ENCODE peak calls at places on chromosomes 5 and 9, in ten cellular contexts. B, R, P, W, U, Y, V, Q, D and M are unnamed samples.

GRCh38 chr5:152072076-152072475 is 147.4 kb upstream of the GLRA1 start:
- DNase-seq in U (no peak), B (no peak), R (peak; percentile 62), V (no peak), Y (no peak), W (no peak), P (no peak), D (no peak), Q (no peak), M (no peak)

GRCh38 chr5:83441752-83442151 is 29.8 kb upstream of the VCAN start:
- DNase-seq in W (no peak), R (no peak), Q (no peak), D (no peak), B (no peak), U (no peak), Y (no peak), V (no peak), P (no peak), M (no peak)

GRCh38 chr5:118968925-118969375 is 19.4 kb downstream of the DTWD2 start:
- DNase-seq in W (no peak), Q (no peak), B (no peak), R (no peak), U (no peak), V (no peak), D (no peak), P (no peak), Y (no peak), M (no peak)

GRCh38 chr5:150780180-150780692 is 1.7 kb downstream of the SMIM3 start:
- DNase-seq in D (no peak), Y (peak; percentile 84), R (no peak), W (no peak), Q (no peak), U (no peak), V (no peak), B (peak; percentile 43), P (peak; percentile 67), M (peak; percentile 70)

GRCh38 chr5:177507596-177508216 is 1.9 kb downstream of the DOK3 start:
- DNase-seq in B (no peak), V (no peak), Y (no peak), W (no peak), D (no peak), R (no peak), U (no peak), Q (no peak), P (no peak), M (no peak)

GRCh38 chr9:113580041-113580953 is 116.8 kb downstream of the RGS3 start:
- DNase-seq in U (peak; percentile 40), B (no peak), R (peak; percentile 88), V (peak; percentile 90), P (no peak), W (no peak), Y (peak; percentile 59), D (peak; percentile 22), Q (no peak), M (peak; percentile 61)

GRCh38 chr5:1799110-1799601 is 481 bp downstream of the MRPL36 start:
- DNase-seq in R (no peak), V (no peak), B (peak; percentile 36), P (no peak), U (no peak), D (peak; percentile 6), Y (peak; percentile 37), W (no peak), Q (no peak), M (peak; percentile 20)

GRCh38 chr5:124061663-124062062 is 549.7 kb downstream of the CSNK1G3 start:
- DNase-seq in Y (peak; percentile 24), B (peak; percentile 12), R (peak; percentile 96), W (no peak), U (no peak), Q (no peak), V (no peak), D (no peak), P (peak; percentile 83), M (peak; percentile 88)

GRCh38 chr5:143850050-143850713 is 38.2 kb downstream of the HMHB1 start:
- DNase-seq in Q (no peak), P (no peak), B (peak; percentile 38), U (no peak), V (no peak), W (no peak), R (no peak), D (no peak), Y (no peak), M (peak; percentile 13)

GRCh38 chr9:108113579-108113978 is 624.0 kb upstream of the KLF4 start:
- DNase-seq in U (no peak), B (no peak), D (no peak), P (no peak), W (no peak), Q (no peak), R (no peak), Y (no peak), V (no peak), M (no peak)

GRCh38 chr5:52878671-52879070 is 91.0 kb downstream of the ITGA1 start:
- DNase-seq in B (no peak), D (no peak), R (no peak), W (no peak), Q (no peak), U (no peak), P (no peak), V (no peak), Y (peak; percentile 53), M (no peak)

GRCh38 chr5:148910686-148911361 is 84.4 kb downstream of the ADRB2 start:
- DNase-seq in B (peak; percentile 18), P (peak; percentile 48), Q (no peak), V (peak; percentile 60), D (no peak), W (no peak), R (no peak), Y (peak; percentile 66), U (no peak), M (peak; percentile 59)

GRCh38 chr9:113590991-113591898 is 127.7 kb downstream of the RGS3 start:
- DNase-seq in V (peak; percentile 89), D (peak; percentile 27), W (no peak), Y (peak; percentile 84), U (peak; percentile 61), R (peak; percentile 38), B (peak; percentile 75), P (no peak), Q (no peak), M (peak; percentile 62)

GRCh38 chr5:59829389-59829788 is 64.1 kb downstream of the PDE4D start:
- DNase-seq in P (peak; percentile 56), R (no peak), V (peak; percentile 22), D (no peak), Y (peak; percentile 50), B (peak; percentile 58), W (no peak), Q (no peak), U (no peak), M (peak; percentile 82)

GRCh38 chr5:92911293-92911692 is 669.7 kb downstream of the NR2F1-AS1 start:
- DNase-seq in Q (no peak), R (no peak), W (no peak), B (no peak), U (no peak), V (no peak), P (no peak), D (no peak), Y (no peak), M (no peak)

GRCh38 chr5:72178910-72179815 is 71.9 kb downstream of the MAP1B start:
- DNase-seq in Q (peak; percentile 40), V (peak; percentile 68), Y (peak; percentile 95), P (peak; percentile 75), U (peak; percentile 25), W (no peak), R (no peak), D (no peak), B (peak; percentile 92), M (peak; percentile 87)

GRCh38 chr5:74870299-74871067 is 4.3 kb upstream of the FAM169A start:
- DNase-seq in Y (no peak), W (no peak), U (no peak), B (no peak), R (no peak), Q (no peak), D (no peak), V (no peak), P (no peak), M (no peak)

GRCh38 chr5:58459276-58459859 is 518 bp downstream of the PLK2 start:
- DNase-seq in U (peak; percentile 8), V (peak; percentile 57), Q (no peak), B (no peak), P (no peak), Y (peak; percentile 59), R (no peak), D (no peak), W (peak; percentile 11), M (peak; percentile 23)

GRCh38 chr9:125558453-125559084 is 148.4 kb downstream of the MAPKAP1 start:
- DNase-seq in Q (peak; percentile 46), Y (peak; percentile 88), W (no peak), B (peak; percentile 81), R (peak; percentile 60), U (peak; percentile 16), D (peak; percentile 38), V (no peak), P (no peak), M (peak; percentile 73)

GRCh38 chr9:12822111-12822510 is 47.3 kb downstream of the LURAP1L start:
- DNase-seq in W (no peak), D (no peak), Q (no peak), Y (peak; percentile 21), B (no peak), V (no peak), U (no peak), P (no peak), R (no peak), M (no peak)

GRCh38 chr5:141941307-141941706 is 16.7 kb downstream of the PCDH12 start:
- DNase-seq in Y (peak; percentile 24), Q (no peak), V (no peak), B (peak; percentile 69), P (no peak), D (no peak), R (no peak), U (no peak), W (no peak), M (peak; percentile 61)

GRCh38 chr5:160656961-160657570 is 194.9 kb downstream of the ATP10B start:
- DNase-seq in R (no peak), Y (no peak), V (no peak), B (no peak), W (no peak), D (no peak), U (no peak), P (no peak), Q (no peak), M (no peak)

GRCh38 chr5:156971415-156971814 is 8.4 kb upstream of the TIMD4 start:
- DNase-seq in V (no peak), U (no peak), P (no peak), W (no peak), Q (no peak), R (no peak), Y (no peak), B (no peak), D (no peak), M (no peak)

GRCh38 chr5:53027913-53028312 is 38.8 kb downstream of the ITGA2 start:
- DNase-seq in R (no peak), P (no peak), D (no peak), B (no peak), V (peak; percentile 62), Q (peak; percentile 84), Y (peak; percentile 91), W (no peak), U (no peak), M (peak; percentile 77)

GRCh38 chr5:181044093-181044599 is 4.1 kb downstream of the BTNL9 start:
- DNase-seq in W (no peak), Y (no peak), V (no peak), U (no peak), P (no peak), R (no peak), B (no peak), D (no peak), Q (no peak), M (no peak)

GRCh38 chr5:159096555-159097460 is 2.9 kb downstream of the EBF1 start:
- DNase-seq in V (no peak), P (no peak), R (no peak), D (no peak), W (no peak), Q (no peak), B (no peak), Y (peak; percentile 51), U (no peak), M (no peak)

GRCh38 chr5:77851229-77852067 is 75.3 kb upstream of the TBCA start:
- DNase-seq in P (no peak), B (peak; percentile 43), R (peak; percentile 55), V (peak; percentile 52), D (no peak), U (no peak), W (no peak), Q (no peak), Y (peak; percentile 22), M (peak; percentile 17)

GRCh38 chr9:99732715-99733114 is 89.0 kb upstream of the NR4A3 start:
- DNase-seq in W (no peak), B (no peak), P (no peak), Y (peak; percentile 58), Q (peak; percentile 36), U (no peak), V (no peak), R (no peak), D (no peak), M (peak; percentile 40)